ENCODE peak calls at places on chromosomes 13 and 19, in five cellular contexts. A, Z, V, X and F are unnamed samples.

GRCh38 chr13:28854657-28855056 is 34.5 kb downstream of the MTUS2 start:
- DNase-seq in A (no peak), Z (no peak), V (no peak), X (no peak), F (no peak)

GRCh38 chr19:33385956-33386355 is 12.4 kb downstream of the CEBPG start:
- DNase-seq in A (no peak), Z (no peak), V (no peak), X (no peak), F (no peak)

GRCh38 chr13:37889102-37889501 is 19.5 kb upstream of the TRPC4 start:
- DNase-seq in A (peak; percentile 7), Z (no peak), V (no peak), X (no peak), F (no peak)

GRCh38 chr19:49911381-49912145 is 14.9 kb upstream of the IL4I1 start:
- DNase-seq in A (no peak), Z (no peak), V (no peak), X (no peak), F (no peak)

GRCh38 chr19:12695997-12696365 is 450 bp downstream of the FBXW9 start:
- DNase-seq in A (no peak), Z (no peak), V (no peak), X (no peak), F (no peak)

GRCh38 chr19:50975766-50976165 is 6.4 kb upstream of the KLK6 start:
- DNase-seq in A (peak; percentile 53), Z (no peak), V (no peak), X (no peak), F (no peak)

GRCh38 chr19:2381151-2381822 is 21.2 kb downstream of the TMPRSS9 start:
- DNase-seq in A (no peak), Z (no peak), V (no peak), X (no peak), F (no peak)

GRCh38 chr19:51714848-51715247 is 8.9 kb downstream of the HAS1 start:
- DNase-seq in A (peak; percentile 18), Z (no peak), V (no peak), X (no peak), F (no peak)

GRCh38 chr19:50333737-50334617 is 4.8 kb upstream of the KCNC3 start:
- DNase-seq in A (no peak), Z (peak; percentile 72), V (peak; percentile 92), X (no peak), F (peak; percentile 92)

GRCh38 chr13:114286808-114287207 is 5.4 kb downstream of the UPF3A start:
- DNase-seq in A (no peak), Z (no peak), V (peak; percentile 17), X (peak; percentile 47), F (no peak)

GRCh38 chr19:5983367-5983955 is 5.5 kb upstream of the RANBP3 start:
- DNase-seq in A (peak; percentile 28), Z (no peak), V (no peak), X (peak; percentile 73), F (no peak)

GRCh38 chr13:97561182-97561581 is 127.2 kb downstream of the RAP2A start:
- DNase-seq in A (no peak), Z (no peak), V (no peak), X (no peak), F (no peak)

GRCh38 chr19:29415507-29415906 is 110.3 kb upstream of the VSTM2B start:
- DNase-seq in A (no peak), Z (no peak), V (no peak), X (no peak), F (no peak)

GRCh38 chr19:33194527-33194883 is 375 bp downstream of the LRP3 start:
- DNase-seq in A (no peak), Z (no peak), V (no peak), X (no peak), F (peak; percentile 65)

GRCh38 chr19:16327911-16328823 is 3.5 kb downstream of the KLF2 start:
- DNase-seq in A (peak; percentile 77), Z (peak; percentile 58), V (peak; percentile 91), X (peak; percentile 93), F (peak; percentile 89)

GRCh38 chr19:28130066-28130511 is 1082.9 kb downstream of the UQCRFS1 start:
- DNase-seq in A (no peak), Z (no peak), V (no peak), X (no peak), F (no peak)

GRCh38 chr13:89695343-89696257 is 1651.9 kb upstream of the MIR17HG start:
- DNase-seq in A (peak; percentile 52), Z (no peak), V (no peak), X (peak; percentile 8), F (no peak)

GRCh38 chr13:90552702-90553101 is 794.8 kb upstream of the MIR17HG start:
- DNase-seq in A (peak; percentile 26), Z (no peak), V (no peak), X (no peak), F (no peak)

GRCh38 chr19:38374332-38375097 is at the start of gene PSMD8:
- DNase-seq in A (peak; percentile 98), Z (peak; percentile 97), V (peak; percentile 100), X (peak; percentile 98), F (peak; percentile 100)

GRCh38 chr13:51688937-51689336 is 104.7 kb downstream of the WDFY2 start:
- DNase-seq in A (no peak), Z (no peak), V (no peak), X (no peak), F (no peak)

GRCh38 chr19:28420731-28421550 is 792.0 kb downstream of the UQCRFS1 start:
- DNase-seq in A (no peak), Z (no peak), V (no peak), X (no peak), F (no peak)

GRCh38 chr13:40477623-40478608 is 188.5 kb downstream of the FOXO1 start:
- DNase-seq in A (no peak), Z (no peak), V (no peak), X (no peak), F (no peak)

DNA sequence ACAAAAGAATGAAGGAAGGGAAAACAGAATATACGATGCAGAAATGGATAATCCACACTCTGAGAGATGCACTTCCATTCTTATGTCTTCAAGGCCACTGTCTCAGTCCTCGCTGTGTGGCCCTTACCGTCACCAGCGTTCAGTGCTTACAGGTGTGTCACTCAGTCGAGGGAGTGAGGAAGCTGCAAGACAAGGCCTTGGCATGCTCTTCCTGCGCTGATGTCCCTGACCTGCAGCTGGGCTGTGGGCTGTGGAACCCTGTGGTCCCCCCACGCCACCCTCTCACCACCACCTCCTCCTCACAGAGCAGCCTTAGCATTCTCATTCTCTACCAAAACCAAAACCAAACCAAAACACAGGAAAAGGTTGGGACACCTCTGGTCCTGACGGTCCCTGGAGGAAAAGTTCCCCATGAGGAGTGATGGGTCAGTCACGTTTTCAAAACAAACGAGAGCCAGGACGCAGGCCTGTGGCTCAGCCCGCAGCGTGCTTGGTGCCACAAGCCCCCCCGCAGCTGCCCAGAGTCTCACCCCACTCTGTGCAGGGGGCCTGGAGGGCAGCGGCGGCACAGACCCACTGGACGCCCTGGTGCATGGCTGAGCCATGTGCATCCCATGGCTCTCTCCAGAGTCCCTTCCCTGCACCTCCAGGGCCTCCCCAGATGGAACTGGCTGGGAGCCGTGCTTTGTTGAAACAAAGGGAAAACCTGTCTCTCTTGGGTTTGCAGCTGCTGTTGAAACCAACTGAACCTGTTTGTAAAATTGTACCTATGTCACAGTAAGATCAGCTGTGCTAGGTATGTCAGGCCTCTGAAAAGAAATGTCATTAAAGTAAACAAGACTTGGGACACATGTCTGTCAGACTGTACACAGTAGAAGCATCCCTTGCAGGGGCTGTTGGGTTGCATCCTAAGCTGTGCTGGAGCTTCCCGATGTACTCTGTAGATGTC is 48.3 kb upstream of the GPR183 start:
- DNase-seq in A (no peak), Z (no peak), V (no peak), X (no peak), F (no peak)
- H3K4me3 ChIP-seq in A (no peak overlapping the region), Z (peak overlapping the region; percentile 43), V (peak overlapping the region; percentile 6), X (peak overlapping the region; percentile 32), F (peak overlapping the region; percentile 25)

GRCh38 chr19:46413262-46414031 is at the start of gene CCDC8:
- DNase-seq in A (peak; percentile 76), Z (no peak), V (no peak), X (peak; percentile 88), F (peak; percentile 88)

GRCh38 chr19:46412034-46412982 is 1.1 kb downstream of the CCDC8 start:
- DNase-seq in A (no peak), Z (no peak), V (no peak), X (no peak), F (no peak)

GRCh38 chr19:46412983-46413261 is 442 bp downstream of the CCDC8 start:
- DNase-seq in A (no peak), Z (no peak), V (no peak), X (no peak), F (no peak)

GRCh38 chr19:46420056-46420455 is 6.7 kb upstream of the CCDC8 start:
- DNase-seq in A (no peak), Z (no peak), V (peak; percentile 22), X (no peak), F (no peak)

GRCh38 chr19:46416077-46416709 is 2.8 kb upstream of the CCDC8 start:
- DNase-seq in A (peak; percentile 41), Z (no peak), V (peak; percentile 83), X (peak; percentile 76), F (peak; percentile 92)
- H3K4me3 ChIP-seq in A (peak overlapping the region; percentile 29), Z (no peak overlapping the region), V (peak overlapping the region; percentile 6), X (peak overlapping the region; percentile 58), F (peak overlapping the region; percentile 33)

DNA sequence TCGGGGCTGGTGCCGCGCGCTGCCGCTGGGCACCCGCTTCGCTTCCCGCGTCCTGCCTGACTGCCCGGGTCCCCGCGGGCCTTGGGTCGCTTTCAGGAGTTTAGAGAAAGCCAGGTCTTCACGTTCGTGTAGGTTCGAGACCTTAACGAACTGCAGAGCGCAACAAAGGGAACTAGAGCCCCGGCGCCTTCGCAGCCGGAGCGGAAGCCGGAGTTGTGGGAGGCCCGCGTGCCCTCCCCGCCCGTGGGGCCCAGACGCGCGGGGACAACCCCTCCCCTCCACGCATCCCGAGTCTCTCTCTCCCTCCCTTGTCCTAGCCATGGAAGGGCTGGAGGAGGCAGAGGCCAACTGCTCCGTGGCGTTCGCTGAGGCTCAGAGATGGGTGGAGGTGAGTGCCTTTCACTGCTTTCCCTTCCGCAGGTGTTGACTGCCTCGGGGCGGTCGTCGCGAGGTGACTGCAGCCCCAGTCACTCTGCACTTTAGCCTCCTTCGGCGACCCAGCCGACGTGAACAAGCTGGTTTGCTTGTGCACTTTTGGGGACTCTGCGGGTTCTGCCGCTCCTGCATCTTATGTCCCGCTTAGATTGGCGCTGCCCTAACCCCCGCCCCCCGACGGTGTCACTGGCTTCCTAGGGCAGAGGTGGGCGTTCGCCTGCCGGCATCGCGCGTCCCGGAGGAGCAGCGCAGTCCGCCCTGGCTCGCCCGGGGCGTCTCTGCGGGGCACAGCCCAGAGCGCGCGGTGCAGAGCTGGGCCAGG is 387 bp downstream of the LMO7 start:
- DNase-seq in A (peak; percentile 11), Z (peak; percentile 21), V (peak; percentile 89), X (peak; percentile 56), F (peak; percentile 70)
- H3K4me3 ChIP-seq in A (peak overlapping the region; percentile 61), Z (peak overlapping the region; percentile 93), V (peak overlapping the region; percentile 75), X (peak overlapping the region; percentile 99), F (peak overlapping the region; percentile 80)

GRCh38 chr19:58558623-58559274 is 338 bp upstream of the UBE2M start:
- DNase-seq in A (peak; percentile 96), Z (peak; percentile 100), V (peak; percentile 99), X (peak; percentile 98), F (peak; percentile 100)
- H3K4me3 ChIP-seq in A (peak overlapping the region; percentile 89), Z (peak overlapping the region; percentile 100), V (peak overlapping the region; percentile 48), X (peak overlapping the region; percentile 95), F (peak overlapping the region; percentile 67)

GRCh38 chr13:101623469-101624209 is 171.2 kb downstream of the ITGBL1 start:
- DNase-seq in A (peak; percentile 65), Z (no peak), V (no peak), X (no peak), F (no peak)
- H3K4me3 ChIP-seq in A (no peak overlapping the region), Z (peak overlapping the region; percentile 10), V (no peak overlapping the region), X (no peak overlapping the region), F (no peak overlapping the region)

GRCh38 chr19:10404888-10405808 is 1.8 kb upstream of the CDC37 start:
- DNase-seq in A (no peak), Z (no peak), V (no peak), X (no peak), F (no peak)
- H3K4me3 ChIP-seq in A (no peak overlapping the region), Z (peak overlapping the region; percentile 99), V (peak overlapping the region; percentile 90), X (peak overlapping the region; percentile 99), F (peak overlapping the region; percentile 89)